ENCODE peak calls at places on chromosomes 5 and 9, in six cellular contexts. J is AG20443, B is glutamatergic neuron, R is lung, T is T-helper 2 cell, H is GM23338. M is an unnamed sample.

GRCh38 chr9:124654431-124654830 is 116.7 kb downstream of the NR6A1 start:
- DNase-seq in T (no peak), R (no peak), H (no peak), B (no peak), J (peak), M (no peak)

GRCh38 chr9:80867731-80868130 is 821.6 kb downstream of the TLE1 start:
- DNase-seq in T (no peak), R (no peak), J (no peak), H (no peak), B (no peak), M (no peak)

GRCh38 chr5:137442660-137443059 is 56.5 kb downstream of the SPOCK1 start:
- DNase-seq in H (no peak), T (no peak), B (no peak), R (no peak), J (no peak), M (no peak)

GRCh38 chr5:59893436-59894227 is at the start of gene PDE4D:
- DNase-seq in H (peak), T (no peak), R (peak), B (peak), J (peak), M (peak)

GRCh38 chr9:70410368-70410767 is 4.1 kb downstream of the KLF9 start:
- DNase-seq in B (no peak), R (no peak), T (no peak), J (no peak), H (no peak), M (no peak)

GRCh38 chr5:94360382-94360781 is 258.0 kb downstream of the KIAA0825 start:
- DNase-seq in B (no peak), T (no peak), R (no peak), H (no peak), J (no peak), M (no peak)

GRCh38 chr5:42361321-42361688 is 61.9 kb upstream of the GHR start:
- DNase-seq in R (no peak), H (peak), T (no peak), B (no peak), J (no peak), M (no peak)

GRCh38 chr5:37835400-37835973 is 4.4 kb downstream of the GDNF start:
- DNase-seq in R (no peak), J (no peak), T (no peak), B (no peak), H (no peak), M (no peak)

GRCh38 chr5:176381423-176381822 is 7.0 kb downstream of the NOP16 start:
- DNase-seq in J (no peak), H (no peak), B (no peak), T (no peak), R (no peak), M (no peak)

GRCh38 chr5:116563909-116564308 is 10.7 kb downstream of the SEMA6A start:
- DNase-seq in R (no peak), J (no peak), H (no peak), B (no peak), T (no peak), M (no peak)

GRCh38 chr9:95580812-95581761 is 64.3 kb upstream of the PTCH1 start:
- DNase-seq in B (no peak), H (no peak), J (no peak), R (no peak), T (no peak), M (no peak)

GRCh38 chr5:73174100-73174815 is 1.3 kb downstream of the TMEM174 start:
- DNase-seq in B (no peak), R (no peak), J (no peak), H (no peak), T (no peak), M (no peak)

GRCh38 chr9:84371737-84372136 is 31.2 kb upstream of the SLC28A3 start:
- DNase-seq in H (no peak), R (peak), J (peak), T (no peak), B (no peak), M (no peak)

GRCh38 chr9:91611582-91611981 is 187.9 kb upstream of the NFIL3 start:
- DNase-seq in H (no peak), B (no peak), R (no peak), J (peak), T (no peak), M (no peak)

GRCh38 chr5:136212252-136212721 is 19.3 kb upstream of the SMIM32 start:
- DNase-seq in R (peak), T (peak), B (peak), J (peak), H (peak), M (peak)

GRCh38 chr5:78984020-78984610 is 995 bp downstream of the ARSB start:
- DNase-seq in H (peak), B (no peak), R (no peak), T (no peak), J (no peak), M (no peak)

GRCh38 chr9:92507005-92507404 is 24.7 kb upstream of the ASPN start:
- DNase-seq in B (no peak), H (no peak), R (no peak), J (no peak), T (no peak), M (no peak)

GRCh38 chr5:122547219-122547618 is 227.7 kb upstream of the SNX2 start:
- DNase-seq in H (no peak), R (no peak), J (no peak), B (no peak), T (no peak), M (no peak)